ENCODE peak calls at places on chromosomes 6 and 20, in nine cellular contexts. N is stomach, Z is fibroblast of lung, P is heart left ventricle, T is prostate gland, H is psoas muscle, V is DND-41, A is brain microvascular endothelial cell, D is tibial nerve. W is an unnamed sample. For H3K36me3, the result is how much of the 10 kb centered on the place peaks cover.

GRCh38 chr20:354298-354977 is 7.5 kb downstream of the NRSN2 start:
- DNase-seq in N (peak), Z (peak), P (peak), T (peak), H (peak), V (peak), A (peak), D (peak), W (peak)

GRCh38 chr6:39327516-39327915 is 5.0 kb upstream of the KCNK16 start:
- DNase-seq in N (no peak), Z (no peak), P (no peak), T (no peak), H (no peak), V (no peak), A (no peak), D (no peak), W (no peak)

GRCh38 chr6:161050134-161050765 is 58.7 kb downstream of the MAP3K4 start:
- DNase-seq in N (no peak), Z (no peak), P (no peak), T (no peak), H (no peak), V (no peak), A (no peak), D (no peak), W (no peak)

GRCh38 chr6:155171109-155171746 is 92.6 kb upstream of the CLDN20 start:
- DNase-seq in N (no peak), Z (peak), P (no peak), T (no peak), H (peak), V (no peak), A (peak), D (peak), W (peak)

GRCh38 chr20:3563548-3564177 is 92.8 kb downstream of the ATRN start:
- DNase-seq in N (no peak), Z (peak), P (no peak), T (no peak), H (no peak), V (peak), A (peak), D (peak), W (no peak)

GRCh38 chr6:109202409-109203264 is 107.3 kb downstream of the CEP57L1 start:
- DNase-seq in N (no peak), Z (no peak), P (no peak), T (no peak), H (no peak), V (no peak), A (peak), D (no peak), W (no peak)

GRCh38 chr6:43297644-43298564 is at the start of gene SLC22A7:
- DNase-seq in N (peak), Z (no peak), P (peak), T (no peak), H (no peak), V (no peak), A (no peak), D (no peak), W (peak)

GRCh38 chr6:49923826-49924225 is 40.1 kb downstream of the DEFB114 start:
- DNase-seq in N (no peak), Z (no peak), P (no peak), T (no peak), H (no peak), V (no peak), A (no peak), D (no peak), W (no peak)

GRCh38 chr6:151493495-151494234 is at the start of gene CCDC170:
- DNase-seq in N (peak), Z (peak), P (peak), T (no peak), H (peak), V (no peak), A (peak), D (no peak), W (peak)

GRCh38 chr6:46772754-46773153 is 20.4 kb upstream of the MEP1A start:
- DNase-seq in N (no peak), Z (no peak), P (peak), T (no peak), H (no peak), V (no peak), A (no peak), D (peak), W (no peak)

GRCh38 chr6:117602899-117603588 is 733 bp upstream of the GOPC start:
- DNase-seq in N (no peak), Z (no peak), P (no peak), T (no peak), H (no peak), V (no peak), A (no peak), D (no peak), W (no peak)

GRCh38 chr20:45181639-45182038 is 6.9 kb downstream of the PI3 start:
- DNase-seq in N (no peak), Z (peak), P (no peak), T (no peak), H (no peak), V (no peak), A (no peak), D (no peak), W (no peak)

GRCh38 chr6:24933868-24934401 is 1.8 kb downstream of the RIPOR2 start:
- DNase-seq in N (no peak), Z (no peak), P (no peak), T (no peak), H (no peak), V (no peak), A (no peak), D (no peak), W (no peak)

GRCh38 chr6:35686873-35687557 is 1.7 kb downstream of the FKBP5 start:
- DNase-seq in N (no peak), Z (no peak), P (no peak), T (no peak), H (no peak), V (no peak), A (no peak), D (no peak), W (no peak)

GRCh38 chr6:82711992-82712788 is 348.6 kb downstream of the TPBG start:
- DNase-seq in N (no peak), Z (peak), P (no peak), T (no peak), H (peak), V (no peak), A (no peak), D (peak), W (no peak)

GRCh38 chr20:48626938-48627736 is 200.7 kb downstream of the PREX1 start:
- DNase-seq in N (no peak), Z (no peak), P (no peak), T (no peak), H (no peak), V (no peak), A (no peak), D (no peak), W (peak)

GRCh38 chr20:63657937-63658748 is at the start of gene RTEL1:
- DNase-seq in N (peak), Z (peak), P (peak), T (peak), H (peak), V (peak), A (peak), D (peak), W (peak)

GRCh38 chr20:8837396-8837795 is 231.5 kb upstream of the PLCB4 start:
- DNase-seq in N (no peak), Z (peak), P (no peak), T (no peak), H (no peak), V (no peak), A (peak), D (no peak), W (no peak)

GRCh38 chr6:38566295-38566694 is 73.4 kb downstream of the BTBD9 start:
- DNase-seq in N (no peak), Z (no peak), P (no peak), T (no peak), H (no peak), V (no peak), A (no peak), D (no peak), W (no peak)

GRCh38 chr20:54208492-54209044 is 681 bp downstream of the PFDN4 start:
- DNase-seq in N (no peak), Z (peak), P (no peak), T (no peak), H (no peak), V (peak), A (peak), D (no peak), W (no peak)

GRCh38 chr6:75488026-75488425 is 5.6 kb downstream of the FILIP1 start:
- DNase-seq in N (no peak), Z (peak), P (no peak), T (no peak), H (no peak), V (no peak), A (peak), D (no peak), W (no peak)

GRCh38 chr6:131597448-131597847 is 24.4 kb downstream of the ARG1 start:
- DNase-seq in N (no peak), Z (no peak), P (no peak), T (no peak), H (no peak), V (no peak), A (no peak), D (no peak), W (no peak)

GRCh38 chr6:100427452-100427851 is 37.3 kb downstream of the SIM1 start:
- DNase-seq in N (no peak), Z (no peak), P (no peak), T (no peak), H (no peak), V (no peak), A (no peak), D (no peak), W (no peak)

GRCh38 chr6:130593200-130593599 is 227.4 kb downstream of the TMEM200A start:
- DNase-seq in N (no peak), Z (no peak), P (no peak), T (no peak), H (no peak), V (no peak), A (no peak), D (no peak), W (no peak)

GRCh38 chr20:55153321-55153720 is 677.9 kb downstream of the DOK5 start:
- DNase-seq in N (no peak), Z (peak), P (no peak), T (no peak), H (no peak), V (no peak), A (no peak), D (no peak), W (no peak)

GRCh38 chr6:151067684-151068596 is 171.8 kb upstream of the AKAP12 start:
- DNase-seq in N (peak), Z (peak), P (peak), T (peak), H (peak), V (no peak), A (peak), D (peak), W (peak)

GRCh38 chr6:39688494-39688893 is 36.7 kb downstream of the KIF6 start:
- DNase-seq in N (no peak), Z (peak), P (no peak), T (peak), H (no peak), V (no peak), A (peak), D (peak), W (no peak)

GRCh38 chr20:37643400-37643799 is 50.4 kb upstream of the CTNNBL1 start:
- DNase-seq in N (no peak), Z (no peak), P (no peak), T (no peak), H (no peak), V (no peak), A (no peak), D (no peak), W (no peak)

GRCh38 chr6:85775883-85776282 is 133.2 kb upstream of the SYNCRIP start:
- DNase-seq in N (no peak), Z (no peak), P (no peak), T (no peak), H (no peak), V (no peak), A (no peak), D (no peak), W (no peak)

GRCh38 chr20:49505518-49505917 is 23.1 kb upstream of the KCNB1 start:
- DNase-seq in N (no peak), Z (peak), P (peak), T (no peak), H (no peak), V (peak), A (peak), D (no peak), W (peak)

GRCh38 chr20:63864545-63864977 is 509 bp upstream of the TPD52L2 start:
- DNase-seq in N (no peak), Z (no peak), P (no peak), T (no peak), H (no peak), V (no peak), A (no peak), D (no peak), W (no peak)

GRCh38 chr20:60589624-60590023 is 631.4 kb downstream of the CDH26 start:
- DNase-seq in N (no peak), Z (peak), P (no peak), T (no peak), H (no peak), V (peak), A (no peak), D (no peak), W (no peak)

GRCh38 chr20:1686151-1686748 is 28.7 kb upstream of the SIRPG start:
- DNase-seq in N (no peak), Z (no peak), P (no peak), T (no peak), H (no peak), V (no peak), A (no peak), D (no peak), W (no peak)

DNA sequence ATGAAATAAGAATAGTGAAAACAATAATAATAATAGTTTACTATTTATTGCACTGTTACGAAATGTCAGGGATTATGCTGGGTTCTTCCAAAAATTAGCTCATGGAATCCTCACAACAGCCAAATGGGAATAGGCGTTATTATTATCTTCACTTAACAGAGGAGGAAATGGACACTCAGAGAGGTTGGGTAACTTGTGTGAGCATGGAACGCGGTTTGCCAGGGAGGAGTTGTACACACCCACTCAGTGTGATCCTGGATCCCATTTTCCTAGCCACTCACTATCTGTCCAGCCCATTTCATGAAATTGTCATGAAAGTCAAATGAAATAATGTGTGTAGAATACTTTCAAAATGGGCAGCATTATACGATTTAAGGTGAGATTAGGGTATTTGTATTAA is 4.6 kb downstream of the NELFCD start:
- DNase-seq in N (peak), Z (no peak), P (no peak), T (no peak), H (peak), V (no peak), A (no peak), D (no peak), W (no peak)
- H3K36me3 ChIP-seq in N (under half), Z (under half), P (under half), T (under half), H (under half), V (half or more), A (under half), D (under half), W (under half)

GRCh38 chr6:33276864-33277662 is at the start of gene B3GALT4:
- DNase-seq in N (peak), Z (peak), P (peak), T (peak), H (peak), V (peak), A (peak), D (peak), W (peak)

GRCh38 chr6:33278392-33278741 is 1.4 kb downstream of the B3GALT4 start:
- DNase-seq in N (no peak), Z (no peak), P (no peak), T (no peak), H (no peak), V (no peak), A (no peak), D (no peak), W (no peak)

GRCh38 chr6:33278810-33279209 is 1.9 kb downstream of the B3GALT4 start:
- DNase-seq in N (no peak), Z (no peak), P (no peak), T (no peak), H (no peak), V (no peak), A (no peak), D (no peak), W (no peak)

GRCh38 chr6:33276581-33276863 is 401 bp upstream of the B3GALT4 start:
- DNase-seq in N (no peak), Z (peak), P (no peak), T (no peak), H (no peak), V (no peak), A (no peak), D (no peak), W (no peak)

DNA sequence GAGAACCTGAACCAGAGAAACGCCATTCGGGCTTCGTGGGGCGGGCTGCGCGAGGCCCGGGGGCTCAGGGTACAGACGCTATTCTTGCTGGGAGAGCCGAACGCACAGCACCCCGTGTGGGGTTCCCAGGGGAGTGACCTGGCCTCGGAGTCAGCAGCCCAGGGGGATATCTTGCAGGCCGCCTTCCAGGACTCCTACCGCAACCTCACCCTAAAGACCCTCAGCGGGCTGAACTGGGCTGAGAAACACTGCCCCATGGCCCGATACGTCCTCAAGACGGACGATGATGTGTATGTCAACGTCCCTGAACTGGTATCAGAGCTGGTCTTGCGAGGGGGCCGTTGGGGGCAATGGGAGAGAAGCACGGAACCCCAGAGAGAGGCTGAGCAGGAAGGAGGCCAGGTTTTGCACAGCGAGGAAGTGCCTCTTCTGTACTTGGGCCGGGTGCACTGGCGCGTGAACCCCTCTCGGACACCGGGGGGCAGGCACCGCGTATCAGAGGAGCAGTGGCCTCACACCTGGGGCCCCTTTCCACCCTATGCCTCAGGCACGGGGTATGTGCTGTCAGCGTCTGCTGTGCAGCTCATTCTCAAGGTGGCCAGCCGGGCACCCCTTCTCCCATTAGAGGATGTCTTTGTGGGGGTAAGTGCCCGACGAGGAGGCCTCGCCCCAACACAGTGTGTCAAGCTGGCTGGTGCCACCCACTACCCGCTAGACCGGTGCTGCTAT is 904 bp downstream of the B3GALT4 start:
- DNase-seq in N (no peak), Z (peak), P (no peak), T (no peak), H (no peak), V (peak), A (no peak), D (no peak), W (no peak)
- H3K27ac ChIP-seq in N (peak), Z (peak), P (peak), T (peak), H (peak), V (peak), A (peak), D (peak), W (peak)

DNA sequence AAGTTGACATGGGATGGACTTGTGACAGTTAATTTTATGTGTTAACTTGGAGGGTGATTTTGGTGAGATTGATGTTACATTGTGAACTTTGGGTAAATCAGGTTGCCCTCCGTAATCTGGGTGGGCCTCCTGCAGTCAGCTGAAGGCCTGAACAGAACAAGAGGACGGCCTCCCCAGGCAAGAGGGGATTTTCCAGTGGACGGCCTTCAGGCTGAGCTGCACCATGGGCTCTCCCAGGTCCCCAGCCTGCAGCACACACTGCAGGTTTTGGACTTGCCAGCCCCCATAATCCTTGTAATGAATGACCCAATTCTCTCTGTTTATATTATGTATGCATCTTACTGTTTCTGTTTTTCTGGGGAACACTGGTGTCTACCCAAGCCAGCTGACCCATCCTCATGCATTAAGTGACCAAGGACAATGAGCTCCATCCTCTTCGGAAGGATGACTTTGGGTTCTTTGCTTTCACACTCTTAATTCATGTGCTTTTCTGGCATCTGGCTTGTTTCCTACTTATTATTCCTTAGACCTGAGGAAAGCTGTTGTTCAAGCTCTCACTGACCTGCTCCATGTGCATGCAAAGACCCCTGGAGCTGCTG is 64.2 kb downstream of the DACT2 start:
- DNase-seq in N (no peak), Z (no peak), P (no peak), T (no peak), H (no peak), V (no peak), A (no peak), D (no peak), W (no peak)
- H3K36me3 ChIP-seq in N (under half), Z (under half), P (under half), T (under half), H (under half), V (under half), A (under half), D (under half), W (under half)

GRCh38 chr6:56842602-56843475 is 112.1 kb upstream of the BEND6 start:
- DNase-seq in N (no peak), Z (peak), P (peak), T (no peak), H (peak), V (no peak), A (peak), D (peak), W (peak)

GRCh38 chr6:56841751-56842150 is 113.2 kb upstream of the BEND6 start:
- DNase-seq in N (no peak), Z (no peak), P (no peak), T (no peak), H (no peak), V (no peak), A (no peak), D (no peak), W (no peak)

GRCh38 chr6:56848105-56848504 is 106.8 kb upstream of the BEND6 start:
- DNase-seq in N (no peak), Z (no peak), P (no peak), T (no peak), H (no peak), V (no peak), A (no peak), D (no peak), W (no peak)

GRCh38 chr6:56843476-56844349 is 111.2 kb upstream of the BEND6 start:
- DNase-seq in N (peak), Z (peak), P (peak), T (peak), H (peak), V (no peak), A (peak), D (peak), W (peak)

DNA sequence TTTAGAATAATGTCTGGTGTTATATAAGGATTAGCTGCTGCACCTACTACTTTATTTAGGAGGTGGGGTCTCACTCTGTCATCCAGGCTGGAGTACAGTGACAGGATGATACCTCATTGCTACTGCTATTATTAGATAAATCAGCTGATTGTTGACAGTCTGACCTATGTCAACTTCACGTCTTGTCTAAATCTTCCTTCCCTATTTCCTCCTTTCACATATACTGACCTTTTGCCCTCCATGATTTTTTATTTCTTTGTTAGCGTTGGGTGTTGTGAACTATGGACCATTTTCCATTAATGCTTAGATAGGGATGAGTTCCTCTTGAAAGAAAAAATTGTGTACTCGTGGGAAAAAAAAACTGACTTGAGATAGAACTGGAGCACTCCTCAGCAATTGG is 109.9 kb upstream of the BEND6 start:
- DNase-seq in N (no peak), Z (no peak), P (no peak), T (no peak), H (no peak), V (no peak), A (no peak), D (no peak), W (no peak)
- H3K27ac ChIP-seq in N (no peak), Z (no peak), P (peak), T (no peak), H (peak), V (no peak), A (no peak), D (peak), W (no peak)

GRCh38 chr6:37473364-37474095 is 26.2 kb downstream of the CCDC167 start:
- DNase-seq in N (peak), Z (peak), P (peak), T (peak), H (peak), V (no peak), A (no peak), D (no peak), W (no peak)
- H3K36me3 ChIP-seq in N (half or more), Z (under half), P (under half), T (under half), H (under half), V (half or more), A (under half), D (under half), W (under half)

GRCh38 chr6:143774347-143774746 is 68.8 kb upstream of the LTV1 start:
- DNase-seq in N (no peak), Z (no peak), P (no peak), T (peak), H (no peak), V (no peak), A (no peak), D (no peak), W (no peak)
- H3K27ac ChIP-seq in N (no peak), Z (no peak), P (peak), T (peak), H (no peak), V (no peak), A (no peak), D (peak), W (no peak)